ENCODE peak calls at places on chromosomes 4 and X, in eight cellular contexts. Y, I, V, F, E, K, P and U are unnamed samples.

GRCh38 chr4:72846280-72847111 is 223.0 kb downstream of the COX18 start:
- DNase-seq in Y (peak; percentile 23), V (no peak), I (peak; percentile 36), F (no peak), E (no peak), K (no peak), P (no peak), U (no peak)

GRCh38 chr4:53192017-53192416 is 173.8 kb downstream of the SCFD2 start:
- DNase-seq in I (no peak), Y (no peak), E (no peak), V (no peak), F (no peak), K (no peak), P (no peak), U (no peak)

GRCh38 chr4:80313627-80314026 is 21.9 kb upstream of the CFAP299 start:
- DNase-seq in I (no peak), K (no peak), Y (no peak), F (no peak), P (no peak), E (no peak), V (no peak), U (no peak)

GRCh38 chrX:100407784-100408642 is 2.1 kb downstream of the PCDH19 start:
- DNase-seq in F (no peak), Y (no peak), P (no peak), E (no peak), I (peak; percentile 3), K (no peak), V (no peak), U (no peak)

GRCh38 chr4:40283968-40284367 is 51.2 kb upstream of the CHRNA9 start:
- DNase-seq in Y (peak; percentile 30), V (no peak), K (no peak), P (no peak), I (peak; percentile 92), E (peak; percentile 48), F (no peak), U (peak; percentile 79)

GRCh38 chrX:15269120-15269519 is 763 bp downstream of the ASB9 start:
- DNase-seq in V (no peak), P (no peak), E (no peak), I (no peak), Y (no peak), K (no peak), F (no peak), U (no peak)

GRCh38 chr4:143207555-143207954 is 22.8 kb downstream of the USP38 start:
- DNase-seq in I (peak; percentile 10), V (no peak), E (peak; percentile 52), Y (peak; percentile 15), P (no peak), K (no peak), F (no peak), U (no peak)

GRCh38 chrX:41718481-41719245 is 5.3 kb upstream of the GPR82 start:
- DNase-seq in K (no peak), P (no peak), V (no peak), E (no peak), F (no peak), Y (no peak), I (peak; percentile 69), U (peak; percentile 74)

GRCh38 chrX:119735467-119735866 is 22.9 kb upstream of the SOWAHD start:
- DNase-seq in Y (no peak), V (no peak), F (no peak), P (no peak), I (no peak), E (no peak), K (no peak), U (no peak)

GRCh38 chrX:150767475-150768131 is 74.4 kb downstream of the MTMR1 start:
- DNase-seq in E (peak; percentile 93), I (peak; percentile 94), Y (peak; percentile 50), F (no peak), V (no peak), P (peak; percentile 44), K (no peak), U (peak; percentile 57)

GRCh38 chrX:7570432-7571009 is 272.4 kb upstream of the VCX start:
- DNase-seq in P (no peak), V (no peak), K (no peak), E (no peak), F (no peak), I (no peak), Y (no peak), U (no peak)

GRCh38 chr4:52712172-52712990 is 38.8 kb downstream of the ERVMER34-1 start:
- DNase-seq in P (peak; percentile 52), I (peak; percentile 96), F (peak; percentile 98), E (peak; percentile 93), Y (peak; percentile 98), V (peak; percentile 98), K (peak; percentile 85), U (peak; percentile 87)

GRCh38 chrX:17459008-17459407 is 84.0 kb downstream of the NHS start:
- DNase-seq in Y (no peak), K (no peak), V (peak; percentile 60), P (no peak), I (peak; percentile 88), E (peak; percentile 85), F (no peak), U (peak; percentile 92)

GRCh38 chrX:144566592-144566991 is 680.7 kb upstream of the SPANXN1 start:
- DNase-seq in Y (no peak), V (no peak), I (no peak), E (no peak), F (no peak), K (no peak), P (no peak), U (no peak)

GRCh38 chr4:88033309-88033708 is 25.9 kb downstream of the PKD2 start:
- DNase-seq in V (no peak), I (peak; percentile 51), E (peak; percentile 75), P (no peak), Y (peak; percentile 40), F (no peak), K (no peak), U (peak; percentile 62)

GRCh38 chrX:40009462-40009851 is 88.3 kb downstream of the BCOR start:
- DNase-seq in V (no peak), F (no peak), Y (no peak), I (no peak), P (no peak), K (no peak), E (no peak), U (no peak)

GRCh38 chr4:175412744-175413143 is 399.3 kb downstream of the GPM6A start:
- DNase-seq in Y (no peak), K (no peak), P (peak; percentile 52), I (peak; percentile 93), V (no peak), F (no peak), E (peak; percentile 92), U (peak; percentile 60)

GRCh38 chr4:21307709-21308108 is 607.5 kb downstream of the PACRGL start:
- DNase-seq in P (no peak), I (no peak), E (no peak), K (no peak), Y (no peak), F (no peak), V (no peak), U (no peak)

GRCh38 chrX:22314211-22314610 is 41.5 kb downstream of the CBLL2 start:
- DNase-seq in Y (no peak), E (peak; percentile 10), P (no peak), I (peak; percentile 34), V (no peak), F (no peak), K (no peak), U (no peak)

DNA sequence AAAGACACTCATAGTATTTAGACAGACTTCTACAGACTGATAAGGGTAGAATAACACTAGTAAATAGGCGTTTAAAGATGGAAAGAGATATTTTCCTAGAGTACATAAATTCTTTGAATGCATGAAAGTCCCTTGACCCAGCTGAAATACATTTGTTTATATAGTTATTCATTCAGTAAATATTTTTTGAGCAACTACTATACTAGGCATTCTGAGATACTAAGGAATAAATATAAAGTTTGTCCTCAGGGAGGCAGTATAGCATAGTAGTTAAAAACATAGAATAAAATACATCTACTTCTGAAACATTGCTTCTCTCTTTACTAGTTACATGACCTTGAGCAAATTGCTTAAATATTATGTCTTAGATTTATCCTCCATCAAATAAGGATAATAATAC is 27.4 kb downstream of the HMGN5 start:
- DNase-seq in K (no peak), Y (no peak), V (no peak), P (no peak), E (peak; percentile 32), F (no peak), I (peak; percentile 6), U (peak; percentile 1)
- TF ChIP-seq CTCF in K (no peak), Y (no peak), V (peak; percentile 23), P (peak; percentile 5), E (peak; percentile 7), F (no peak), I (peak; percentile 3), U (no peak)

DNA sequence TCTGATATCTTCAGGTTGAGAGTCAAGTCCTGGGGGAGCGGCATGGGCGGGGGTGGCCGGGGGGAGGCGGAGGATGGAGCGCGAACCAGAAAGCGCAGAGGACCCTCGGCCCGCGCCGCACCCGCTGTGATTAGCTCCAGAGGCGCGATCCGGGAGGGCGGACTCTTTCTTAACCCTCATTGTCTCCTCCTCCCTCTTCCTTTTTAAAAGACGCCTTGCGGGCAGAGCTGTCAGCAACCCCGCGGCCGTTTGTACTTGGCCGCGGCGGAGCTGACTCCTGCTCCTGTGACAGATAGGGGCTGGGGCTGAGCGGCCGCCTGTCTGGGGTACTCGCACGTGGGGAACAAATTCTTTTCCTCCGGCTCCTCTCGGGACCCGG is at the start of gene SHISA3:
- DNase-seq in P (no peak), I (peak; percentile 19), Y (no peak), E (peak; percentile 24), F (no peak), V (no peak), K (no peak), U (no peak)
- H3K4me3 ChIP-seq in P (peak within 1 kb of the TSS; percentile 32), I (peak within 1 kb of the TSS; percentile 19), Y (no peak within 1 kb of the TSS), E (peak within 1 kb of the TSS; percentile 29), F (peak within 1 kb of the TSS; percentile 35), V (peak within 1 kb of the TSS; percentile 21), K (peak within 1 kb of the TSS; percentile 83), U (peak within 1 kb of the TSS; percentile 48)

GRCh38 chr4:153792007-153792892 is 3.4 kb upstream of the SFRP2 start:
- DNase-seq in I (peak; percentile 22), E (peak; percentile 82), F (peak; percentile 68), V (peak; percentile 41), K (no peak), P (no peak), Y (peak; percentile 40), U (no peak)
- TF ChIP-seq CTCF in I (peak; percentile 34), E (peak; percentile 53), F (no peak), V (no peak), K (peak; percentile 1), P (no peak), Y (peak; percentile 39), U (peak; percentile 37)

DNA sequence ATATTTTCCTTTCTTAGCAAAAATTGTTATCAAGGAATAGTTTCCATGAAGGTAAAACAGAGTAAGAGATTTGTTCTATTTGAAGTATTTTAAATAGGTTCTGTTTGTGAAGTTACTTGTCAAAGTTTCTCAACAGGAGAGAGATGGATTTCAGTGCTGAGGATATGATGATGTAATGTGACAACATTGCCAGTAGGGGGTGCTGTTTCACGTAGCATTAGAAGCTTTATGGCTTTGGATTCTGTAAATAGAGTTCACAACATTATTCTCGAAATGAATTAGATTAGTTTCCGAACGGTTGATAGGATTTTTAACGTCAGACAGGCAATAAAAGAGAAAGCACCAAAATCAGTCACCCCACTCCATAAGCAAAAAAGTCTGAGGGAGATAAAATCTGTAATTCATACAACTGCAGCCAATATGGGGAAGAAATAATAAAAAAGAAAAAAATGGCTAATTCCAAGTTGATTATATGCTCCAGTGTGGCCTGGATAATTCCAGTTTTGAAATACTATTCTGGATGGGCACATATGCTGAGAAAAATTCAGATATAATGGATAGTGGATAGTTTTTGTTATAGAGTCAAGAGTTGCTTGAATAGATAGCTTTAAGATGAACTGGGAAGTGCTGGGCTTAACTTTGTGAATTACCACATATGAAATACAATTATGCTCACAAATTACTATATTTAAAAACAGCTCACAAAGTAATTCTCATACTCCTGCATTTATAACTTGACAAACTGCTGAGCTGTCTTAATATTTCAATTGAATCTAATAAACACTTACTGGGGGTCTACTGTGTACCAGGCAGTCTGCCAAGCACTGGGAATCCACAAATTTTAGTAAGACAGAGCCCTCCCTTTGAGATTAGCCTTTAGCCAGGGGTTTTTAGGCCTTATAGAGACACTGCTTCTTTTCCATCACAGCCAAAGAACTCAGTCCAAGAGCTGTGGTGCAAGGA is 109.0 kb downstream of the GPAT3 start:
- DNase-seq in Y (peak; percentile 66), P (no peak), K (peak; percentile 28), I (peak; percentile 33), V (no peak), F (no peak), E (peak; percentile 74), U (peak; percentile 46)
- H3K4me3 ChIP-seq in Y (no peak overlapping the region), P (no peak overlapping the region), K (no peak overlapping the region), I (no peak overlapping the region), V (no peak overlapping the region), F (no peak overlapping the region), E (no peak overlapping the region), U (no peak overlapping the region)